ENCODE peak calls at places on chromosomes 5 and 9, in four cellular contexts. F is IMR-90, C is HepG2, O is heart left ventricle. Q is an unnamed sample.

GRCh38 chr5:176595386-176595943 is 14.5 kb downstream of the GPRIN1 start:
- DNase-seq in F (no peak), C (no peak), O (no peak), Q (no peak)

GRCh38 chr9:112380771-112381181 is 868 bp downstream of the HSDL2 start:
- DNase-seq in F (peak; percentile 29), C (peak; percentile 42), O (no peak), Q (no peak)

GRCh38 chr5:120479066-120479465 is 15.0 kb downstream of the PRR16 start:
- DNase-seq in F (peak; percentile 62), C (no peak), O (no peak), Q (no peak)

GRCh38 chr9:72149231-72149975 is at the start of gene GDA:
- DNase-seq in F (no peak), C (no peak), O (no peak), Q (peak; percentile 35)

GRCh38 chr5:107391787-107392186 is 278.9 kb downstream of the EFNA5 start:
- DNase-seq in F (no peak), C (no peak), O (no peak), Q (no peak)

GRCh38 chr5:68239485-68239884 is 23.9 kb downstream of the PIK3R1 start:
- DNase-seq in F (peak; percentile 90), C (peak; percentile 94), O (peak; percentile 70), Q (peak; percentile 30)

GRCh38 chr5:42498000-42498399 is 74.8 kb downstream of the GHR start:
- DNase-seq in F (no peak), C (no peak), O (no peak), Q (no peak)

GRCh38 chr9:107976767-107977166 is 487.2 kb upstream of the KLF4 start:
- DNase-seq in F (no peak), C (no peak), O (peak; percentile 33), Q (no peak)

GRCh38 chr9:133375116-133375723 is 640 bp downstream of the SURF4 start:
- DNase-seq in F (peak; percentile 46), C (peak; percentile 67), O (no peak), Q (peak; percentile 76)

GRCh38 chr9:100999914-101000540 is 28.5 kb upstream of the PLPPR1 start:
- DNase-seq in F (no peak), C (no peak), O (no peak), Q (no peak)

GRCh38 chr9:6938447-6938846 is 180.7 kb downstream of the KDM4C start:
- DNase-seq in F (peak; percentile 95), C (peak; percentile 36), O (no peak), Q (no peak)

GRCh38 chr5:128111818-128112448 is 28.4 kb downstream of the SLC12A2 start:
- DNase-seq in F (peak; percentile 68), C (no peak), O (no peak), Q (no peak)

GRCh38 chr5:2780421-2781171 is 29.1 kb upstream of the IRX2 start:
- DNase-seq in F (no peak), C (no peak), O (no peak), Q (peak; percentile 90)

GRCh38 chr9:89391585-89391984 is 73.3 kb downstream of the SECISBP2 start:
- DNase-seq in F (peak; percentile 37), C (no peak), O (no peak), Q (no peak)

GRCh38 chr5:147613359-147613758 is 103.5 kb upstream of the DPYSL3 start:
- DNase-seq in F (peak; percentile 49), C (no peak), O (no peak), Q (no peak)

GRCh38 chr9:127034691-127035090 is 87.7 kb downstream of the ANGPTL2 start:
- DNase-seq in F (no peak), C (no peak), O (no peak), Q (no peak)

GRCh38 chr9:81669011-81669739 is 20.2 kb downstream of the TLE1 start:
- DNase-seq in F (peak; percentile 54), C (no peak), O (no peak), Q (no peak)
- H3K4me1 ChIP-seq in F (peaks cover 13% of the 10 kb centered on the region), C (peaks cover 42% of the 10 kb centered on the region), O (peaks cover 54% of the 10 kb centered on the region), Q (no peaks in the 10 kb centered on the region)

GRCh38 chr5:178553517-178553916 is 36.7 kb downstream of the COL23A1 start:
- DNase-seq in F (no peak), C (no peak), O (no peak), Q (no peak)

GRCh38 chr5:178548751-178549150 is 41.4 kb downstream of the COL23A1 start:
- DNase-seq in F (no peak), C (no peak), O (no peak), Q (no peak)

GRCh38 chr5:178547753-178548415 is 42.3 kb downstream of the COL23A1 start:
- DNase-seq in F (no peak), C (no peak), O (no peak), Q (no peak)

GRCh38 chr5:178551468-178551867 is 38.7 kb downstream of the COL23A1 start:
- DNase-seq in F (no peak), C (no peak), O (no peak), Q (no peak)

GRCh38 chr5:178551059-178551458 is 39.1 kb downstream of the COL23A1 start:
- DNase-seq in F (peak; percentile 36), C (peak; percentile 18), O (no peak), Q (no peak)
- TF ChIP-seq CTCF in F (peak; percentile 32), C (peak; percentile 11), O (peak; percentile 42), Q (no peak)

DNA sequence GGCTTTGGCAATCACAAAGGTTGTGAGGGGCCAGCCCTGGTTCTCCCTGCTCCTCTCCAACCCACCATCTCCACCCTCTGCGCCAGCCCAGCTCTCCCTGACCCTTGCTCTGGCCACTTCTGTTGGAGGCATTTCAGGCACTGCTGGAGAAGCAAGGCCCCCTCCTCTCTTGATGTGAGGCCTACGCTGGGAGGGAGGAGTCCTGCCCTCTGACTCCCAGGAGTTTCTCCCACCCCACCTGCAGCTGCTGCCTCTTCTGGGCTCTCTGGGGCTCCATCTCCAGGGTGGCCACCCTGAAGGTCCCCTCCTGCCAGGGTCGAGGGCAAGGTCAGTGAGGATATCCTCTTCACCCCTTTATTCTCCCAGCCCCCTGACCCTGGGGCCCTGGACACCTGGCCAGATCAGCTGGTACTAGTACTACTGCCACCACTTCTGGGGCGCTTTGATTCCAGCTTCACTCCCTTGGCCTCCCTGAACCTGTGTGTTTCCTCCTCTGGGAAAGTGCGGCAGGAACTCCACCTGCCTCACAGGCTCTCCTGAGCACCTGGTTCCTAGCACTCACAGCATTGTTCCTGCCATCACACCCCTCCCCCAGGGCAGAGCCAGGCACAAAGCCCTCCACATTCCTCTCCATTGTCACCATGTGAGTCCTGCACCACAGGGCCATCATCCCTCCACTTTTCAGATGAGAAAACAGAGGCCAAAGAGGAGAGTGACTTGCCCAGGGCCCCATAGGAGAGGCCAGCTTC is 23.8 kb upstream of the TDRD7 start:
- DNase-seq in F (no peak), C (peak; percentile 45), O (no peak), Q (no peak)
- H3K27me3 ChIP-seq in F (peaks cover 2% of the 10 kb centered on the region), C (no peaks in the 10 kb centered on the region), O (peaks cover 10% of the 10 kb centered on the region), Q (no peaks in the 10 kb centered on the region)

GRCh38 chr5:79806741-79807140 is 117.1 kb downstream of the CMYA5 start:
- DNase-seq in F (no peak), C (no peak), O (no peak), Q (no peak)
- H3K4me1 ChIP-seq in F (no peaks in the 10 kb centered on the region), C (no peaks in the 10 kb centered on the region), O (peaks cover 47% of the 10 kb centered on the region), Q (no peaks in the 10 kb centered on the region)

GRCh38 chr5:61821561-61821960 is 484.4 kb upstream of the KIF2A start:
- DNase-seq in F (no peak), C (no peak), O (no peak), Q (no peak)

GRCh38 chr5:61815343-61815742 is 483.3 kb downstream of the ZSWIM6 start:
- DNase-seq in F (no peak), C (no peak), O (no peak), Q (no peak)

GRCh38 chr5:61816585-61817450 is 484.8 kb downstream of the ZSWIM6 start:
- DNase-seq in F (no peak), C (no peak), O (no peak), Q (no peak)

GRCh38 chr5:61816146-61816545 is 484.1 kb downstream of the ZSWIM6 start:
- DNase-seq in F (no peak), C (no peak), O (no peak), Q (no peak)

DNA sequence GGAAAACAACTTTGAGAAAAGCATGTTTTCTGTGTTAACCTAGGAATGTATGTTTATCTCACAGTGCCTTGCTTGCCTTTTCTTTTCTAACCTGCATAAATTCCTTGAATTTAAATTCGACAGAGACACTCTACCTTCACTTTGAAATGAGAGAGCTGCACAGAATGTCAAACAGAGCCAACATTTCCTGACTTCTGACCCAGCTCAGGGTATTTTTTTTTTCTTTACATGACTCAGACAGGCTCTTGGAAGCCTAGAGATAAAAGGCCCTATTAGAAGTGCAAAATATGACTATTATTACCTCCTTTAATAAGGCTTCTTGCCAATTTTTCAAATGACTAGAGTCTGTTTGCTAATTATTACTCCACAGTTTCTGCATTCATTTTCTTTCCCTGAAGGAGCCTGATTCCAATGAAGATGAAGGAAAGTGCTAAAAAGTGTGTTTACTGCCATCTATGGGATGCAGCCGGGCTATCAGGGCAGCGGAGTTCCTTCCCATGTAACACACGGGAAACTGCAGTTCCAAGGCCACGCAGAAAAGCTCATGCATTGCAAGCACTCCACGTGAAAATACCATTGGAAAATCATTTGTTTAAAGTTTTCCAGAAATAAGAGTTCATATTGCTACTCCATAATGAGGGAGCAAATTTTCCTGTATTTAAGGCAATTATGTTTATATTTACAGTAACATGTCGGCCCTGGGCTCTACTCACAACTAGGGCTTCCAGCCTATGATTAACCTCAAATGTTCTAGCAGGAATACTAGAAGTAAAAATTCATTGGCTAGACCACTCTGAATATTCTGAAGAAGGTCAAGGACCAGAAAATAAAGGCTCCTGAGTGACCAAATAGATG is 485.6 kb downstream of the ZSWIM6 start:
- DNase-seq in F (peak; percentile 39), C (peak; percentile 5), O (peak; percentile 27), Q (peak; percentile 44)
- TF ChIP-seq CTCF in F (peak; percentile 57), C (peak; percentile 67), O (peak; percentile 49), Q (peak; percentile 75)

GRCh38 chr5:149242339-149242738 is 29.3 kb upstream of the AFAP1L1 start:
- DNase-seq in F (no peak), C (no peak), O (no peak), Q (no peak)
- H3K27me3 ChIP-seq in F (no peaks in the 10 kb centered on the region), C (no peaks in the 10 kb centered on the region), O (no peaks in the 10 kb centered on the region), Q (no peaks in the 10 kb centered on the region)

DNA sequence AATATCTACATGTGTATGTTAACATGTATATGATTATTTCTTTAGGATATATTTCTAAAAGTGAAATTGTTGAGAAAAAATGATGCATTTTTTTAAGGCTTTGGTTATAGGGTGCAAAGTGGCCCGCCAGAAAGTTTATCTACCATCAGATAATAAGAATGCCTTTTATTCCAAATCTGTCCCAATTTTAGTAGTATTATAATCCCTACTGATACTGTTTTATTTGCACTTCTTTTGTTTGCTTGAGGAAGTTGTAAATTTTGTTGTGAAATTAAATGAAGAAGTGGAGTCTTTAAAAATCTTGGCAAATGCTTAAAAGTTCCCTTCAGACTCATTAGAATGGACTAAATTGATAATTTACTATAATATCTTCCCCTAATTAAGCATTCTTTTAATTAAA is 73.0 kb downstream of the NIPBL start:
- DNase-seq in F (no peak), C (no peak), O (no peak), Q (no peak)
- H3K4me1 ChIP-seq in F (no peaks in the 10 kb centered on the region), C (no peaks in the 10 kb centered on the region), O (peaks cover 58% of the 10 kb centered on the region), Q (peaks cover 7% of the 10 kb centered on the region)

Q was measured in Caco-2.